ENCODE peak calls at places on chromosome 13, in eight cellular contexts. Z, R, N, D, G, P, I and F are unnamed samples.

GRCh38 chr13:30376426-30377311 is 45.6 kb upstream of the UBE2L5 start:
- DNase-seq in Z (no peak), R (peak; percentile 90), N (no peak), D (no peak), G (peak; percentile 32), P (peak; percentile 55), I (no peak), F (peak; percentile 65)

GRCh38 chr13:26629260-26629659 is 71.8 kb downstream of the WASF3 start:
- DNase-seq in Z (no peak), R (no peak), N (no peak), D (no peak), G (no peak), P (no peak), I (no peak), F (peak; percentile 2)

GRCh38 chr13:96960379-96960778 is 33.9 kb downstream of the OXGR1 start:
- DNase-seq in Z (no peak), R (no peak), N (no peak), D (no peak), G (no peak), P (no peak), I (no peak), F (no peak)

GRCh38 chr13:80040219-80040976 is 300.5 kb downstream of the SPRY2 start:
- DNase-seq in Z (no peak), R (peak; percentile 49), N (no peak), D (peak; percentile 39), G (no peak), P (no peak), I (no peak), F (peak; percentile 45)

GRCh38 chr13:80547341-80547740 is 206.4 kb upstream of the SPRY2 start:
- DNase-seq in Z (no peak), R (no peak), N (no peak), D (no peak), G (no peak), P (no peak), I (no peak), F (no peak)

GRCh38 chr13:79359064-79359463 is 47.0 kb downstream of the RBM26 start:
- DNase-seq in Z (no peak), R (no peak), N (no peak), D (no peak), G (no peak), P (no peak), I (no peak), F (no peak)

GRCh38 chr13:33761744-33762143 is 56.2 kb upstream of the RFC3 start:
- DNase-seq in Z (no peak), R (no peak), N (no peak), D (peak; percentile 12), G (no peak), P (no peak), I (peak; percentile 23), F (no peak)

GRCh38 chr13:75762066-75762937 is 126.2 kb downstream of the LMO7 start:
- DNase-seq in Z (no peak), R (peak; percentile 50), N (no peak), D (no peak), G (no peak), P (no peak), I (no peak), F (peak; percentile 71)

GRCh38 chr13:28819748-28820098 is 416 bp upstream of the MTUS2 start:
- DNase-seq in Z (peak; percentile 40), R (no peak), N (peak; percentile 92), D (peak; percentile 15), G (no peak), P (no peak), I (peak; percentile 74), F (peak; percentile 46)

GRCh38 chr13:23934481-23934880 is 37.2 kb upstream of the C1QTNF9B start:
- DNase-seq in Z (no peak), R (no peak), N (no peak), D (no peak), G (no peak), P (no peak), I (no peak), F (no peak)

GRCh38 chr13:27406178-27406939 is 18.1 kb upstream of the GTF3A start:
- DNase-seq in Z (no peak), R (peak; percentile 55), N (no peak), D (peak; percentile 41), G (no peak), P (peak; percentile 11), I (peak; percentile 38), F (peak; percentile 82)

GRCh38 chr13:100984349-100984748 is 309.8 kb upstream of the TMTC4 start:
- DNase-seq in Z (no peak), R (no peak), N (no peak), D (no peak), G (no peak), P (no peak), I (no peak), F (no peak)

GRCh38 chr13:65378943-65379519 is 1851.1 kb downstream of the PCDH9 start:
- DNase-seq in Z (no peak), R (no peak), N (no peak), D (no peak), G (no peak), P (no peak), I (no peak), F (no peak)

GRCh38 chr13:113122571-113123225 is at the start of gene F10:
- DNase-seq in Z (peak; percentile 84), R (peak; percentile 90), N (peak; percentile 81), D (no peak), G (peak; percentile 80), P (no peak), I (peak; percentile 75), F (peak; percentile 94)

GRCh38 chr13:67416047-67416925 is 186.2 kb upstream of the PCDH9 start:
- DNase-seq in Z (no peak), R (no peak), N (no peak), D (peak; percentile 4), G (no peak), P (no peak), I (peak; percentile 29), F (peak; percentile 3)

GRCh38 chr13:37059848-37060192 is 332 bp upstream of the SUPT20H start:
- DNase-seq in Z (no peak), R (no peak), N (no peak), D (no peak), G (no peak), P (no peak), I (no peak), F (no peak)

GRCh38 chr13:51636349-51636890 is 52.2 kb downstream of the WDFY2 start:
- DNase-seq in Z (no peak), R (no peak), N (no peak), D (no peak), G (no peak), P (no peak), I (peak; percentile 40), F (peak; percentile 51)
- H3K4me1 ChIP-seq in Z (peaks cover 10% of the 10 kb centered on the region), R (no peaks in the 10 kb centered on the region), N (peaks cover 2% of the 10 kb centered on the region), D (peaks cover 75% of the 10 kb centered on the region), G (peaks cover 15% of the 10 kb centered on the region), P (peaks cover 4% of the 10 kb centered on the region), I (peaks cover 76% of the 10 kb centered on the region), F (peaks cover 2% of the 10 kb centered on the region)

DNA sequence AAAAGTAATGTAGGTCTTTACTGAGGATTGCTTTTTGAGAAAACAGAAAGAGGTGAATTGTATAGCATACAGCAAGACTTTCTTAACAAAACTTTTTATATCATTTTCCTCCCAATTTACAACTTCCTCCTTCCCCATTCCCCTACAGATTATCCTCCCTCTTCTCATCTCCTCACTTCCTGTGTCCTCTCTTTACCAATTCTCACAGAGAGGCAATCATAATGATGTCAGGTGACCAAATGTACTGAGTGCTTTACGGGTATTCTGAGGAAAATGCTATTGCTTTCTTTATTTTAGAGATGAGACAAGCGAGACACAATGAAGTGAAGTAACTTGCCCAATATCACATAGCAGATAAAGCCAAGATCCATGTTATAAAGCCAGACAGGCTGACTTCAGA is 1.7 kb upstream of the MTMR6 start:
- DNase-seq in Z (no peak), R (no peak), N (no peak), D (no peak), G (no peak), P (no peak), I (no peak), F (no peak)
- H3K4me1 ChIP-seq in Z (peaks cover 4% of the 10 kb centered on the region), R (no peaks in the 10 kb centered on the region), N (no peaks in the 10 kb centered on the region), D (peaks cover 10% of the 10 kb centered on the region), G (peaks cover 9% of the 10 kb centered on the region), P (peaks cover 22% of the 10 kb centered on the region), I (peaks cover 22% of the 10 kb centered on the region), F (peaks cover 2% of the 10 kb centered on the region)

GRCh38 chr13:83220241-83220640 is 662.0 kb downstream of the SLITRK1 start:
- DNase-seq in Z (no peak), R (no peak), N (no peak), D (no peak), G (no peak), P (no peak), I (no peak), F (no peak)

GRCh38 chr13:83215627-83216026 is 666.6 kb downstream of the SLITRK1 start:
- DNase-seq in Z (no peak), R (no peak), N (no peak), D (no peak), G (no peak), P (no peak), I (no peak), F (no peak)

GRCh38 chr13:83214452-83214851 is 667.8 kb downstream of the SLITRK1 start:
- DNase-seq in Z (no peak), R (no peak), N (no peak), D (no peak), G (no peak), P (no peak), I (no peak), F (no peak)

GRCh38 chr13:83219832-83220231 is 662.4 kb downstream of the SLITRK1 start:
- DNase-seq in Z (no peak), R (no peak), N (no peak), D (no peak), G (no peak), P (no peak), I (no peak), F (no peak)

DNA sequence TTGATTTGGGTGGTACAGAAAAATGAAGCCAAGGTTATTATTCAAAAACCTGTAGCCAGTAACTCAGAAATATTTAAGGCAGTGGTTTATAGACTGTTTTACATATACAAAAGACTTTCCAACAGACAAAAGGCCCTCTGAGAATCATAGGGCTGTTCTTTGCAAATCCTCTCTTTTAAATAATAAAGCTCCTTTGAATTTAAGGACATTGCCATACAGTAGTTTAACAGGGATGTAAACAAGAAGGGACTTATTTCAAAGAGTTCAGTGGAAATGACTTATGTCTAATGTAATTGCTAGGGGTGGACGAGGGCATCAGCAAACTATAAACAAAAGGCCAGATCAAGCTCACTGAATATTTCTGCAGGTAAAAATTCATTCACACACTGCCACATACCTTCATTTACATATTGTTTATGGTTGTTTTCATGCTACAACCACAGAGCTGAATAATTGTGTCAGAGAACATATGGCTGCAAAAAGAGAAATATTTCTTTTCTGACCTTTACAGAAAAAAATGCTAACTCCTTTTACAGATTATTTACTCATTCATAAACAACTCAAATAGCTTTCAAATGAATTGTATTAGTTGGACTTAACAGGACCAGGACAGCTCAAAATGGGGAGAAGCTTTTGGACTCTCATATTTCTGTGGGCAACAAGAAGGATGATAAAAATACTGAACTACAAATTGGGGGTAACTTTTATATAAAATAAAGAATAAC is 665.6 kb downstream of the SLITRK1 start:
- DNase-seq in Z (no peak), R (no peak), N (no peak), D (no peak), G (no peak), P (no peak), I (no peak), F (no peak)
- H3K4me1 ChIP-seq in Z (no peaks in the 10 kb centered on the region), R (no peaks in the 10 kb centered on the region), N (no peaks in the 10 kb centered on the region), D (no peaks in the 10 kb centered on the region), G (peaks cover 5% of the 10 kb centered on the region), P (no peaks in the 10 kb centered on the region), I (no peaks in the 10 kb centered on the region), F (no peaks in the 10 kb centered on the region)

GRCh38 chr13:91836554-91836953 is 438.1 kb downstream of the GPC5 start:
- DNase-seq in Z (no peak), R (no peak), N (no peak), D (no peak), G (no peak), P (no peak), I (no peak), F (no peak)
- H3K4me1 ChIP-seq in Z (no peaks in the 10 kb centered on the region), R (no peaks in the 10 kb centered on the region), N (no peaks in the 10 kb centered on the region), D (no peaks in the 10 kb centered on the region), G (no peaks in the 10 kb centered on the region), P (no peaks in the 10 kb centered on the region), I (no peaks in the 10 kb centered on the region), F (no peaks in the 10 kb centered on the region)

GRCh38 chr13:99221567-99222239 is 21.0 kb downstream of the UBAC2 start:
- DNase-seq in Z (no peak), R (no peak), N (no peak), D (no peak), G (no peak), P (no peak), I (no peak), F (no peak)
- H3K4me1 ChIP-seq in Z (peaks cover 12% of the 10 kb centered on the region), R (no peaks in the 10 kb centered on the region), N (peaks cover 5% of the 10 kb centered on the region), D (peaks cover 7% of the 10 kb centered on the region), G (peaks cover 26% of the 10 kb centered on the region), P (peaks cover 69% of the 10 kb centered on the region), I (peaks cover 31% of the 10 kb centered on the region), F (peaks cover 6% of the 10 kb centered on the region)